ENCODE peak calls at places on chromosomes 5 and 9, in seven cellular contexts. One of them, this sample, is unnamed.

GRCh38 chr5:37310360-37310759 is 60.5 kb downstream of the NUP155 start:
- DNase-seq in NCI-H748 treated with DMSO at 0.1 percent for 48 hours: no peak
- DNase-seq in activated effector memory CD4-positive, alpha-beta T cell treated with Interleukin-2 at 50 U/mL for 16 hours: no peak
- DNase-seq in EL: no peak
- DNase-seq in CD8-positive, alpha-beta memory T cell: no peak
- DNase-seq in activated T-cell treated with anti-CD3 and anti-CD28 coated beads for 1 hour: no peak
- DNase-seq in pulmonary artery endothelial cell: no peak
- DNase-seq in this sample: no peak

GRCh38 chr5:171158581-171158980 is 150.5 kb upstream of the TLX3 start:
- DNase-seq in EL: no peak
- DNase-seq in NCI-H748 treated with DMSO at 0.1 percent for 48 hours: no peak
- DNase-seq in activated effector memory CD4-positive, alpha-beta T cell treated with Interleukin-2 at 50 U/mL for 16 hours: no peak
- DNase-seq in CD8-positive, alpha-beta memory T cell: no peak
- DNase-seq in activated T-cell treated with anti-CD3 and anti-CD28 coated beads for 1 hour: no peak
- DNase-seq in pulmonary artery endothelial cell: no peak
- DNase-seq in this sample: no peak

GRCh38 chr9:18297532-18297872 is 176.5 kb upstream of the ADAMTSL1 start:
- DNase-seq in NCI-H748 treated with DMSO at 0.1 percent for 48 hours: no peak
- DNase-seq in pulmonary artery endothelial cell: no peak
- DNase-seq in CD8-positive, alpha-beta memory T cell: no peak
- DNase-seq in EL: no peak
- DNase-seq in activated effector memory CD4-positive, alpha-beta T cell treated with Interleukin-2 at 50 U/mL for 16 hours: no peak
- DNase-seq in activated T-cell treated with anti-CD3 and anti-CD28 coated beads for 1 hour: no peak
- DNase-seq in this sample: no peak

GRCh38 chr5:159310492-159310891 is 19.8 kb downstream of the IL12B start:
- DNase-seq in activated effector memory CD4-positive, alpha-beta T cell treated with Interleukin-2 at 50 U/mL for 16 hours: no peak
- DNase-seq in NCI-H748 treated with DMSO at 0.1 percent for 48 hours: peak; percentile 27
- DNase-seq in EL: no peak
- DNase-seq in CD8-positive, alpha-beta memory T cell: no peak
- DNase-seq in activated T-cell treated with anti-CD3 and anti-CD28 coated beads for 1 hour: peak; percentile 13
- DNase-seq in pulmonary artery endothelial cell: no peak
- DNase-seq in this sample: peak; percentile 1

GRCh38 chr9:95171001-95171400 is 146.5 kb downstream of the FANCC start:
- DNase-seq in activated T-cell treated with anti-CD3 and anti-CD28 coated beads for 1 hour: no peak
- DNase-seq in activated effector memory CD4-positive, alpha-beta T cell treated with Interleukin-2 at 50 U/mL for 16 hours: no peak
- DNase-seq in pulmonary artery endothelial cell: peak; percentile 27
- DNase-seq in CD8-positive, alpha-beta memory T cell: no peak
- DNase-seq in EL: peak; percentile 38
- DNase-seq in NCI-H748 treated with DMSO at 0.1 percent for 48 hours: peak; percentile 59
- DNase-seq in this sample: no peak

GRCh38 chr9:133144887-133145466 is 18.7 kb downstream of the GBGT1 start:
- DNase-seq in activated effector memory CD4-positive, alpha-beta T cell treated with Interleukin-2 at 50 U/mL for 16 hours: no peak
- DNase-seq in pulmonary artery endothelial cell: no peak
- DNase-seq in CD8-positive, alpha-beta memory T cell: no peak
- DNase-seq in activated T-cell treated with anti-CD3 and anti-CD28 coated beads for 1 hour: no peak
- DNase-seq in EL: no peak
- DNase-seq in NCI-H748 treated with DMSO at 0.1 percent for 48 hours: no peak
- DNase-seq in this sample: no peak

GRCh38 chr5:173729079-173729765 is 112.8 kb upstream of the BOD1 start:
- DNase-seq in pulmonary artery endothelial cell: no peak
- DNase-seq in NCI-H748 treated with DMSO at 0.1 percent for 48 hours: no peak
- DNase-seq in CD8-positive, alpha-beta memory T cell: no peak
- DNase-seq in activated effector memory CD4-positive, alpha-beta T cell treated with Interleukin-2 at 50 U/mL for 16 hours: no peak
- DNase-seq in EL: no peak
- DNase-seq in activated T-cell treated with anti-CD3 and anti-CD28 coated beads for 1 hour: no peak
- DNase-seq in this sample: no peak

GRCh38 chr5:139709587-139710369 is 61.6 kb downstream of the CXXC5 start:
- DNase-seq in pulmonary artery endothelial cell: no peak
- DNase-seq in activated T-cell treated with anti-CD3 and anti-CD28 coated beads for 1 hour: no peak
- DNase-seq in CD8-positive, alpha-beta memory T cell: peak; percentile 20
- DNase-seq in activated effector memory CD4-positive, alpha-beta T cell treated with Interleukin-2 at 50 U/mL for 16 hours: no peak
- DNase-seq in EL: no peak
- DNase-seq in NCI-H748 treated with DMSO at 0.1 percent for 48 hours: no peak
- DNase-seq in this sample: no peak

GRCh38 chr5:157574456-157575095 is 999 bp downstream of the ADAM19 start:
- DNase-seq in pulmonary artery endothelial cell: no peak
- DNase-seq in CD8-positive, alpha-beta memory T cell: no peak
- DNase-seq in activated effector memory CD4-positive, alpha-beta T cell treated with Interleukin-2 at 50 U/mL for 16 hours: no peak
- DNase-seq in EL: peak; percentile 44
- DNase-seq in NCI-H748 treated with DMSO at 0.1 percent for 48 hours: no peak
- DNase-seq in activated T-cell treated with anti-CD3 and anti-CD28 coated beads for 1 hour: no peak
- DNase-seq in this sample: no peak

GRCh38 chr9:110742741-110743371 is 74.3 kb downstream of the MUSK start:
- DNase-seq in CD8-positive, alpha-beta memory T cell: no peak
- DNase-seq in NCI-H748 treated with DMSO at 0.1 percent for 48 hours: no peak
- DNase-seq in activated effector memory CD4-positive, alpha-beta T cell treated with Interleukin-2 at 50 U/mL for 16 hours: no peak
- DNase-seq in EL: peak; percentile 76
- DNase-seq in pulmonary artery endothelial cell: peak; percentile 30
- DNase-seq in activated T-cell treated with anti-CD3 and anti-CD28 coated beads for 1 hour: no peak
- DNase-seq in this sample: no peak

GRCh38 chr9:18394847-18395355 is 79.1 kb upstream of the ADAMTSL1 start:
- DNase-seq in activated T-cell treated with anti-CD3 and anti-CD28 coated beads for 1 hour: no peak
- DNase-seq in CD8-positive, alpha-beta memory T cell: no peak
- DNase-seq in activated effector memory CD4-positive, alpha-beta T cell treated with Interleukin-2 at 50 U/mL for 16 hours: no peak
- DNase-seq in EL: no peak
- DNase-seq in NCI-H748 treated with DMSO at 0.1 percent for 48 hours: peak; percentile 58
- DNase-seq in pulmonary artery endothelial cell: no peak
- DNase-seq in this sample: no peak

GRCh38 chr9:94681508-94681907 is 42.2 kb upstream of the FBP1 start:
- DNase-seq in pulmonary artery endothelial cell: peak; percentile 41
- DNase-seq in CD8-positive, alpha-beta memory T cell: peak; percentile 29
- DNase-seq in activated T-cell treated with anti-CD3 and anti-CD28 coated beads for 1 hour: peak; percentile 32
- DNase-seq in NCI-H748 treated with DMSO at 0.1 percent for 48 hours: peak; percentile 34
- DNase-seq in activated effector memory CD4-positive, alpha-beta T cell treated with Interleukin-2 at 50 U/mL for 16 hours: peak; percentile 29
- DNase-seq in EL: peak; percentile 77
- DNase-seq in this sample: peak; percentile 39

GRCh38 chr9:96553070-96553469 is 66.6 kb downstream of the CDC14B start:
- DNase-seq in activated T-cell treated with anti-CD3 and anti-CD28 coated beads for 1 hour: no peak
- DNase-seq in NCI-H748 treated with DMSO at 0.1 percent for 48 hours: no peak
- DNase-seq in EL: peak; percentile 86
- DNase-seq in CD8-positive, alpha-beta memory T cell: no peak
- DNase-seq in pulmonary artery endothelial cell: no peak
- DNase-seq in activated effector memory CD4-positive, alpha-beta T cell treated with Interleukin-2 at 50 U/mL for 16 hours: no peak
- DNase-seq in this sample: no peak

This sample was measured in T-helper 9 cell.